ENCODE peak calls at places on chromosomes 6 and 20, in five cellular contexts. P is stomach, Q is cardiac muscle cell, G is AG04450, J is tibial nerve. X is an unnamed sample.
A peak's percentile ranks its signal among the peaks of the same experiment; 100 is the strongest.

GRCh38 chr6:169160855-169161560 is 92.6 kb downstream of the THBS2 start:
- DNase-seq in G (no peak), Q (no peak), P (no peak), J (no peak), X (no peak)

GRCh38 chr20:4483481-4483880 is 238.2 kb upstream of the PRND start:
- DNase-seq in G (no peak), P (no peak), J (no peak), Q (peak; percentile 69), X (no peak)

GRCh38 chr6:16056263-16056870 is 72.5 kb upstream of the MYLIP start:
- DNase-seq in P (no peak), Q (no peak), G (no peak), J (no peak), X (no peak)

GRCh38 chr20:49659096-49659495 is 54.6 kb downstream of the B4GALT5 start:
- DNase-seq in G (no peak), Q (no peak), J (no peak), P (no peak), X (no peak)

GRCh38 chr20:57061058-57061900 is 205.2 kb downstream of the BMP7 start:
- DNase-seq in G (no peak), J (no peak), Q (peak; percentile 16), P (no peak), X (no peak)

GRCh38 chr20:5822569-5822968 is 72.4 kb downstream of the SHLD1 start:
- DNase-seq in P (no peak), Q (no peak), G (no peak), J (no peak), X (no peak)

GRCh38 chr6:108966855-108967755 is 118.9 kb downstream of the ARMC2 start:
- DNase-seq in G (no peak), Q (peak; percentile 73), P (peak; percentile 41), J (no peak), X (no peak)

GRCh38 chr6:118810420-118811027 is 83.4 kb upstream of the ASF1A start:
- DNase-seq in J (no peak), P (peak; percentile 31), Q (no peak), G (no peak), X (peak; percentile 84)

GRCh38 chr6:166176106-166176505 is 8.5 kb upstream of the TBXT start:
- DNase-seq in P (no peak), Q (no peak), J (no peak), G (no peak), X (no peak)

GRCh38 chr6:121482004-121482693 is 46.7 kb downstream of the GJA1 start:
- DNase-seq in P (no peak), Q (peak; percentile 53), G (peak; percentile 54), J (no peak), X (no peak)

GRCh38 chr6:81238390-81238789 is 514.1 kb downstream of the TENT5A start:
- DNase-seq in Q (no peak), P (no peak), G (no peak), J (no peak), X (no peak)

GRCh38 chr6:156585859-156586258 is 191.3 kb upstream of the ARID1B start:
- DNase-seq in P (no peak), G (no peak), J (no peak), Q (peak; percentile 17), X (no peak)

GRCh38 chr6:100304575-100304974 is 160.1 kb downstream of the SIM1 start:
- DNase-seq in J (no peak), Q (peak; percentile 2), G (no peak), P (no peak), X (no peak)

GRCh38 chr6:99330159-99330558 is 19.3 kb downstream of the FAXC start:
- DNase-seq in P (peak; percentile 43), Q (peak; percentile 73), G (peak; percentile 36), J (peak; percentile 52), X (peak; percentile 44)

GRCh38 chr20:4808872-4809271 is 87.2 kb downstream of the PRND start:
- DNase-seq in P (no peak), G (no peak), Q (no peak), J (no peak), X (no peak)

GRCh38 chr6:148235446-148235845 is 107.2 kb upstream of the SASH1 start:
- DNase-seq in P (no peak), J (no peak), G (no peak), Q (no peak), X (no peak)

GRCh38 chr6:134437376-134437775 is 119.5 kb upstream of the SGK1 start:
- DNase-seq in P (no peak), J (no peak), G (no peak), Q (peak; percentile 20), X (no peak)

GRCh38 chr20:32240220-32240619 is 32.5 kb downstream of the POFUT1 start:
- DNase-seq in G (no peak), Q (no peak), P (no peak), J (no peak), X (no peak)

GRCh38 chr20:10633708-10634107 is 40.1 kb downstream of the JAG1 start:
- DNase-seq in P (no peak), J (no peak), G (no peak), Q (no peak), X (no peak)

DNA sequence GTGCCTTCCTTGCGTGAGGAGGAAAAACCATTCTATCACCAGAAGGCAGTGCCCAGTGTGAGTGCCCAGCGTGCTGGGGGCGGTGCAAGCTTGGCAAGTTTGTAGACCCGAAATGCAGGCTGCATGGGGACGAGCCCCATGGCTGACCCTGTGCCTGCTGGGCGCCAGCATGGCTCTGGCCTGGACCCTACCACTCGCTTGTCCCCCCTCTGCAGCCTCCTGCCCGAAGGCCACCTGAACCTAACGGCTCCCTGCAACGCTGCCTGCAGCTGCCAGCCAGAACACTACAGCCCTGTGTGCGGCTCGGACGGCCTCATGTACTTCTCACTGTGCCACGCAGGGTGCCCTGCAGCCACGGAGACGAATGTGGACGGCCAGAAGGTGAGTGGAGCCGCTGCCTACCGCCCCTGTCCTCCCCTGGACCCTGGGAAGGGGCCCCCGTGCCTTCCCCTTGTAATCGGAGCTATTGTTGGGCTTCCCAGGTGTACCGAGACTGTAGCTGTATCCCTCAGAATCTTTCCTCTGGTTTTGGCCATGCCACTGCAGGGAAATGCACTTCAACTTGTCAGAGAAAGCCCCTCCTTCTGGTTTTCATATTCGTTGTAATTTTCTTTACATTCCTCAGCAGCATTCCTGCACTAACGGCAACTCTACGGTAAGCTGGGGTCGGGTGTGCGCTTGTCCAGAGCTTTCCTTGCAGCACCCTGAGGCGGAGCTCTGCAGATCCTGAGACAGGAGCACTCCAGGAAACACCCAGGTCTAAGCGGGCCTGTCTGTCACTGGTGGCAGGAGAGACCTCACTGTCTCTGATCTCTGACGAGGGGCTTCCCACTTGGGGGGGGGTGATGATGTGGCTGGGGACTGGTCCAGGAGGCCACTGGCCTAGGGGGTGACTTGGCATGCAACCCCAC is 25.5 kb downstream of the SLCO4A1 start:
- DNase-seq in Q (no peak), G (no peak), P (no peak), J (no peak), X (no peak)
- H3K4me3 ChIP-seq in Q (no peak overlapping the region), G (no peak overlapping the region), P (no peak overlapping the region), J (no peak overlapping the region), X (no peak overlapping the region)

GRCh38 chr6:27332692-27333641 is 20.9 kb upstream of the POM121L2 start:
- DNase-seq in G (peak; percentile 18), J (no peak), P (no peak), Q (peak; percentile 47), X (peak; percentile 44)

GRCh38 chr6:27334141-27334540 is 22.1 kb upstream of the POM121L2 start:
- DNase-seq in P (no peak), G (no peak), Q (no peak), J (no peak), X (no peak)

DNA sequence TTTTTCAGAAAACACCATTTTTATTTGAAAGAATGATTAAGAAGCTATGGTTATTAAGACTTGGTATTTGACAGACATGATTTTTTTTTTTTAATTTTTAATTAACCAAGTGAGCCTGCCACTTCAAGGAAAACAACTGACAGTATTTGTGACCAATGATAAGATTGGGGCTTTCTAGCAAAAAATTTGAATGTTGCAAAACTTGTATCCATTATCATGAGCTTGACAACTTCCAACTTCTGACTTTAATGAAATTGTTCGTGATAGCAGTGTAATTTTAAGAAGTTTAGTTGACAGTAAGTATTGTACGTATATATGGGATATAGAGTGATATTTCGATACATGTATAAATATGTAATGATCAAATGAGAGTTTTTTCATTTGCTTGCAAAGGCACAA is 21.6 kb upstream of the POM121L2 start:
- DNase-seq in P (no peak), G (no peak), J (no peak), Q (no peak), X (no peak)
- H3K4me3 ChIP-seq in P (no peak overlapping the region), G (peak overlapping the region; percentile 48), J (no peak overlapping the region), Q (peak overlapping the region; percentile 29), X (peak overlapping the region; percentile 80)

GRCh38 chr6:77366798-77367197 is 96.5 kb downstream of the HTR1B start:
- DNase-seq in G (no peak), P (no peak), Q (no peak), J (no peak), X (no peak)

GRCh38 chr6:77373955-77374354 is 89.3 kb downstream of the HTR1B start:
- DNase-seq in J (no peak), P (peak; percentile 28), Q (no peak), G (no peak), X (no peak)

GRCh38 chr6:77368660-77369313 is 94.5 kb downstream of the HTR1B start:
- DNase-seq in Q (peak; percentile 63), G (no peak), J (no peak), P (peak; percentile 26), X (no peak)
- H3K4me3 ChIP-seq in Q (peak overlapping the region; percentile 63), G (peak overlapping the region; percentile 57), J (peak overlapping the region; percentile 14), P (peak overlapping the region; percentile 52), X (no peak overlapping the region)

GRCh38 chr20:41615110-41615509 is 3.1 kb downstream of the CHD6 start:
- DNase-seq in Q (no peak), G (no peak), J (no peak), P (no peak), X (no peak)

GRCh38 chr20:41615671-41616070 is 2.5 kb downstream of the CHD6 start:
- DNase-seq in P (no peak), G (no peak), J (no peak), Q (no peak), X (no peak)

GRCh38 chr20:41616228-41616627 is 1.9 kb downstream of the CHD6 start:
- DNase-seq in G (no peak), P (no peak), Q (peak; percentile 56), J (no peak), X (no peak)

GRCh38 chr20:41609476-41609875 is 8.7 kb downstream of the CHD6 start:
- DNase-seq in P (no peak), Q (no peak), G (no peak), J (no peak), X (no peak)

DNA sequence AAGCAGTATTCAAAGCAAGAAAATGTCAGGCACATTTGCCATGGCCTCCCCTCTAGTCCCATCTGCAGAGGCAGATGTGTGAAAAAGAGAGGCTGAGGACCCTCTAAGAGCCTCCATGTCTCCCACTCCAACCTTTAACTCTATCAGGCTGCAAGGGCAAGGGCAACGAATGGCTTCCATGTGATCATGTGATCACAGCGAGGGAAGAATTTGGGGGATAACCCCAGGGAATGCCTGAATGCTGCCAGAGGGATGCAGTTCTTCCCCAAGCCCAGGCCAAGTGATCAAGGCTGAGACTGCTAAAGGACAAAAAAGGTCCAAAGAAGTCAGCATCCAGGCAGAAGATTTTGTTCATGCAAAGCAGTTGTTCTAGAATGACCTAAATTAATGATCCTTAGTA is 4.9 kb downstream of the CHD6 start:
- DNase-seq in G (no peak), J (no peak), P (no peak), Q (no peak), X (no peak)
- H3K4me3 ChIP-seq in G (no peak overlapping the region), J (no peak overlapping the region), P (no peak overlapping the region), Q (no peak overlapping the region), X (no peak overlapping the region)

GRCh38 chr6:111957623-111958315 is 84.5 kb upstream of the FYN start:
- DNase-seq in Q (no peak), P (no peak), J (no peak), G (no peak), X (no peak)
- H3K4me3 ChIP-seq in Q (no peak overlapping the region), P (no peak overlapping the region), J (no peak overlapping the region), G (no peak overlapping the region), X (no peak overlapping the region)

X was measured in CD4-positive, alpha-beta memory T cell.